ENCODE peak calls at places on chromosomes 4 and X, in six cellular contexts. Q, T, G, B, F and H are unnamed samples. For H3K4me1, the result is how much of the 10 kb centered on the place peaks cover.

GRCh38 chr4:17347445-17347844 is 164.4 kb downstream of the QDPR start:
- DNase-seq in Q (no peak), T (peak), G (peak), B (no peak), F (peak), H (no peak)

GRCh38 chrX:124010157-124010556 is 48.7 kb downstream of the STAG2 start:
- DNase-seq in Q (no peak), T (peak), G (no peak), B (no peak), F (no peak), H (no peak)

GRCh38 chr4:66946761-66947160 is 598.5 kb downstream of the CENPC start:
- DNase-seq in Q (no peak), T (no peak), G (no peak), B (no peak), F (no peak), H (no peak)

GRCh38 chr4:61666248-61666647 is 466.1 kb downstream of the ADGRL3 start:
- DNase-seq in Q (no peak), T (no peak), G (no peak), B (no peak), F (no peak), H (no peak)

GRCh38 chr4:78774395-78774794 is 1.8 kb upstream of the BMP2K start:
- DNase-seq in Q (no peak), T (no peak), G (no peak), B (no peak), F (no peak), H (no peak)

GRCh38 chrX:47690175-47690574 is 31.2 kb upstream of the UXT start:
- DNase-seq in Q (no peak), T (no peak), G (no peak), B (no peak), F (peak), H (no peak)

GRCh38 chr4:26584725-26585124 is 841 bp downstream of the TBC1D19 start:
- DNase-seq in Q (no peak), T (no peak), G (no peak), B (no peak), F (no peak), H (no peak)

GRCh38 chr4:71270901-71271300 is 67.9 kb upstream of the SLC4A4 start:
- DNase-seq in Q (peak), T (peak), G (peak), B (no peak), F (peak), H (no peak)

GRCh38 chrX:102958794-102959193 is 21.7 kb downstream of the RAB40AL start:
- DNase-seq in Q (no peak), T (no peak), G (no peak), B (no peak), F (no peak), H (no peak)

GRCh38 chr4:150216725-150217124 is 138.5 kb downstream of the DCLK2 start:
- DNase-seq in Q (no peak), T (no peak), G (no peak), B (no peak), F (no peak), H (no peak)

GRCh38 chr4:113325876-113326615 is 276.6 kb downstream of the ANK2 start:
- DNase-seq in Q (no peak), T (no peak), G (no peak), B (no peak), F (no peak), H (no peak)

GRCh38 chr4:105306158-105306781 is 159.6 kb downstream of the TET2 start:
- DNase-seq in Q (no peak), T (peak), G (no peak), B (no peak), F (no peak), H (no peak)

GRCh38 chr4:152673489-152673888 is 6.3 kb downstream of the TMEM154 start:
- DNase-seq in Q (no peak), T (no peak), G (no peak), B (no peak), F (no peak), H (no peak)

GRCh38 chrX:42131856-42132255 is 208.5 kb upstream of the CASK start:
- DNase-seq in Q (no peak), T (no peak), G (no peak), B (no peak), F (no peak), H (no peak)

GRCh38 chrX:110853610-110854009 is 58.0 kb upstream of the CHRDL1 start:
- DNase-seq in Q (no peak), T (no peak), G (peak), B (no peak), F (peak), H (no peak)

GRCh38 chr4:165433529-165433928 is 54.7 kb downstream of the CPE start:
- DNase-seq in Q (no peak), T (no peak), G (no peak), B (no peak), F (no peak), H (no peak)

GRCh38 chr4:54228064-54228527 is 997 bp upstream of the PDGFRA start:
- DNase-seq in Q (no peak), T (peak), G (no peak), B (peak), F (peak), H (no peak)

GRCh38 chr4:90419124-90419711 is 292.0 kb downstream of the CCSER1 start:
- DNase-seq in Q (no peak), T (peak), G (peak), B (no peak), F (peak), H (no peak)

GRCh38 chr4:141417387-141417786 is 196.7 kb downstream of the ZNF330 start:
- DNase-seq in Q (no peak), T (no peak), G (no peak), B (no peak), F (no peak), H (no peak)

GRCh38 chrX:50812995-50813842 is 775 bp downstream of the SHROOM4 start:
- DNase-seq in Q (no peak), T (no peak), G (no peak), B (peak), F (peak), H (no peak)

GRCh38 chr4:156190606-156191005 is 236.9 kb upstream of the CTSO start:
- DNase-seq in Q (no peak), T (no peak), G (no peak), B (no peak), F (no peak), H (no peak)

GRCh38 chrX:56764975-56765791 is 36.1 kb downstream of the NBDY start:
- DNase-seq in Q (no peak), T (peak), G (no peak), B (peak), F (no peak), H (no peak)

GRCh38 chr4:173169428-173170209 is 1.0 kb downstream of the GALNT7 start:
- DNase-seq in Q (peak), T (peak), G (no peak), B (peak), F (peak), H (no peak)

GRCh38 chr4:79856196-79856595 is 216.8 kb downstream of the ANTXR2 start:
- DNase-seq in Q (no peak), T (no peak), G (no peak), B (no peak), F (no peak), H (no peak)

GRCh38 chr4:127965803-127966175 is 583 bp downstream of the ABHD18 start:
- DNase-seq in Q (peak), T (peak), G (no peak), B (no peak), F (peak), H (no peak)

GRCh38 chr4:92305148-92305877 is 1.5 kb downstream of the GRID2 start:
- DNase-seq in Q (no peak), T (no peak), G (peak), B (no peak), F (peak), H (no peak)

GRCh38 chr4:37977471-37978452 is 17.6 kb downstream of the PTTG2 start:
- DNase-seq in Q (peak), T (peak), G (no peak), B (peak), F (peak), H (no peak)

GRCh38 chrX:117711774-117712173 is 404.8 kb downstream of the KLHL13 start:
- DNase-seq in Q (no peak), T (no peak), G (no peak), B (no peak), F (peak), H (no peak)

GRCh38 chr4:101707596-101707995 is 82.9 kb upstream of the BANK1 start:
- DNase-seq in Q (no peak), T (no peak), G (no peak), B (no peak), F (no peak), H (no peak)

GRCh38 chrX:80432863-80433262 is 12.6 kb downstream of the TENT5D start:
- DNase-seq in Q (no peak), T (no peak), G (no peak), B (no peak), F (no peak), H (peak)

GRCh38 chr4:20840648-20841190 is 140.5 kb downstream of the PACRGL start:
- DNase-seq in Q (no peak), T (no peak), G (no peak), B (no peak), F (no peak), H (no peak)

GRCh38 chr4:152094851-152095700 is 334.3 kb upstream of the GATB start:
- DNase-seq in Q (no peak), T (no peak), G (no peak), B (no peak), F (no peak), H (no peak)

GRCh38 chr4:47418147-47418546 is 45.4 kb downstream of the COMMD8 start:
- DNase-seq in Q (no peak), T (no peak), G (no peak), B (no peak), F (no peak), H (no peak)

GRCh38 chrX:11010476-11010875 is 100.7 kb upstream of the HCCS start:
- DNase-seq in Q (no peak), T (no peak), G (no peak), B (no peak), F (no peak), H (no peak)

GRCh38 chr4:140904904-140905303 is 148.7 kb upstream of the TBC1D9 start:
- DNase-seq in Q (no peak), T (no peak), G (no peak), B (no peak), F (no peak), H (no peak)

GRCh38 chr4:158826057-158826456 is 57.2 kb downstream of the FNIP2 start:
- DNase-seq in Q (no peak), T (peak), G (no peak), B (no peak), F (no peak), H (no peak)

GRCh38 chr4:158824425-158825274 is 55.8 kb downstream of the FNIP2 start:
- DNase-seq in Q (no peak), T (no peak), G (no peak), B (no peak), F (peak), H (no peak)

GRCh38 chr4:158827475-158828085 is 58.8 kb downstream of the FNIP2 start:
- DNase-seq in Q (no peak), T (no peak), G (no peak), B (no peak), F (peak), H (no peak)

GRCh38 chr4:158826882-158827281 is 58.1 kb downstream of the FNIP2 start:
- DNase-seq in Q (no peak), T (peak), G (no peak), B (no peak), F (no peak), H (no peak)

GRCh38 chr4:158825443-158826036 is 56.7 kb downstream of the FNIP2 start:
- DNase-seq in Q (no peak), T (no peak), G (no peak), B (no peak), F (peak), H (no peak)
- H3K4me1 ChIP-seq in Q (under half), T (under half), G (under half), B (half or more), F (under half), H (half or more)

DNA sequence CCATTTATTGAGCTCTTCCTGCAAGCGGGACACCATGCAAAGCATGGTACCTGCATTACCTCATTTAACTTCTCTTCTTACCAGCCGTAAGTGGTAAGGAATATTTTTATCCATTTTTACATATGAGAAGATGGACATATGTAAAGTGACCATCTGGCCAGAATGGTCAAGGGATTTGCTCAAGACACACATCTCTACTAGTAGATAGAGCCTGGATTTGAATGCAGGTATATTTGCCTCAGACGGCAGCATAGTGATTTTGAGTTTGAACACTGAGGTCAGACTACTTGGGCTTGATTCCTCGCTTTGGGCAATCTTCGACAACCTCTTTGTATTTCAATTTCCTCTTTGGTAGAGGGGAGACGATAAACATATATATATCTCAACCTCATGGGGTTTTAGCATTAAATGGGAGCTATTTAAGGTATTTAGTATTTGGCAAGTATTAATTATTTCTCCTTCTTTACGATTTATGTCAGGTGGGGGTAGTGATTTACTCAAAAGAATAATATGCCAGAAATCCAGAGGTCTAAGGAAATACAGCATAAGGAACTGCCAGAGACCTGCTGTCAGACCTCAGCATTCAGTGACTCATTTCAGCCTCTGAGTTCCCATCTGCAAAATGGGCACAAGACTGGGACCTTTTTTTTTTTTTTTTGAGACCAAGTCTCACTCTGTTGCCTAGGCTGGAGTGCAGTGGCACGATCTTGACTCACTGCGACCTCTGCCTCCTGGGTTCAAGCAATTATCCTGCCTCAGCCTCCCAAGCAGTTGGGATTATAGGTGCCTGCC is 34.6 kb upstream of the CHRNA9 start:
- DNase-seq in Q (no peak), T (no peak), G (no peak), B (no peak), F (no peak), H (no peak)
- H3K4me1 ChIP-seq in Q (half or more), T (half or more), G (under half), B (under half), F (under half), H (under half)

GRCh38 chr4:76210502-76210901 is 3.1 kb downstream of the SCARB2 start:
- DNase-seq in Q (no peak), T (no peak), G (no peak), B (no peak), F (no peak), H (no peak)

GRCh38 chr4:76212851-76213414 is 691 bp downstream of the SCARB2 start:
- DNase-seq in Q (peak), T (peak), G (no peak), B (no peak), F (no peak), H (no peak)

GRCh38 chr4:76212301-76212700 is 1.3 kb downstream of the SCARB2 start:
- DNase-seq in Q (no peak), T (no peak), G (no peak), B (no peak), F (no peak), H (no peak)

GRCh38 chr4:76213415-76214268 is at the start of gene SCARB2:
- DNase-seq in Q (peak), T (peak), G (no peak), B (peak), F (peak), H (peak)

DNA sequence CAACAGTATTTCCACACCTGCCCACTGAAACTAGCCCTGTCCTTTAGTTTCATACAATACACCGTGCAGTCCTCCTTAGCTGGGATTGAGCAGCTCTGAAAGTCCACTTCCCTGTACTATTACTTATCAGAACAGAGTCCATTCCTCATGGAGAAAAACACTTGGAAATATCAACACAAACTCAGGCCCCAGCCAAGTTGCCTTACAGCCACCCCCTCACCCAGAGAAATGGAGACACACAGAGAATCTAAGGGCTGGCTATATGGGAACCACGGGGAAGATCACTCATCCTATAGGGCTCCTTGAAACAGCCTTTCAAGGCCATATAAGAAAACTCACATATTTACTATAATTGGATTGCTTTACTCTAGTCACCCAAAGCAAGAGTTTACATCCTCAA is 1.9 kb downstream of the SCARB2 start:
- DNase-seq in Q (no peak), T (no peak), G (no peak), B (no peak), F (no peak), H (no peak)
- H3K4me1 ChIP-seq in Q (under half), T (under half), G (under half), B (half or more), F (under half), H (half or more)

GRCh38 chrX:6777211-6778002 is 242.5 kb upstream of the VCX3A start:
- DNase-seq in Q (no peak), T (no peak), G (no peak), B (no peak), F (no peak), H (no peak)
- H3K4me1 ChIP-seq in Q (under half), T (under half), G (under half), B (under half), F (under half), H (under half)